ENCODE peak calls at places on chromosomes 12 and 14, in four cellular contexts. E is fibroblast of lung, X is thyroid gland, P is HepG2. J is an unnamed sample. For H3K4me1, the result is how much of the 10 kb centered on the place peaks cover.

GRCh38 chr12:92505373-92506340 is 197.1 kb upstream of the PLEKHG7 start:
- DNase-seq in E (peak), P (no peak), X (peak), J (peak)

GRCh38 chr14:100621806-100622205 is 34.6 kb upstream of the BEGAIN start:
- DNase-seq in P (no peak), E (no peak), X (no peak), J (no peak)

GRCh38 chr12:100324498-100324897 is 32.4 kb upstream of the SLC17A8 start:
- DNase-seq in X (no peak), P (no peak), E (no peak), J (no peak)

GRCh38 chr14:59254911-59255545 is 66.6 kb downstream of the DAAM1 start:
- DNase-seq in X (peak), P (no peak), E (peak), J (no peak)

GRCh38 chr14:98931126-98931525 is 340.9 kb downstream of the BCL11B start:
- DNase-seq in P (no peak), E (no peak), X (no peak), J (no peak)

GRCh38 chr12:5882511-5883185 is 62.4 kb downstream of the ANO2 start:
- DNase-seq in P (no peak), X (no peak), E (no peak), J (no peak)

GRCh38 chr14:101098641-101099040 is 195.1 kb upstream of the RTL1 start:
- DNase-seq in P (no peak), E (peak), X (no peak), J (no peak)

GRCh38 chr12:56590237-56590830 is 39.8 kb downstream of the BAZ2A start:
- DNase-seq in E (no peak), P (peak), X (no peak), J (no peak)

GRCh38 chr12:26848156-26848825 is 15.3 kb upstream of the ITPR2 start:
- DNase-seq in X (no peak), E (no peak), P (no peak), J (no peak)

GRCh38 chr14:64082837-64083236 is 211.3 kb downstream of the ESR2 start:
- DNase-seq in P (no peak), E (no peak), X (peak), J (no peak)

GRCh38 chr12:128973883-128974681 is 120.8 kb downstream of the GLT1D1 start:
- DNase-seq in X (no peak), P (no peak), E (no peak), J (no peak)

GRCh38 chr12:27549801-27550652 is 26.0 kb downstream of the PPFIBP1 start:
- DNase-seq in X (peak), E (peak), P (peak), J (peak)

GRCh38 chr12:48917857-48918537 is 7.3 kb downstream of the FKBP11 start:
- DNase-seq in E (no peak), P (no peak), X (no peak), J (no peak)

GRCh38 chr12:52925717-52926595 is 21.1 kb upstream of the KRT8 start:
- DNase-seq in X (peak), E (no peak), P (peak), J (no peak)

GRCh38 chr14:65478017-65478416 is 65.5 kb downstream of the FUT8 start:
- DNase-seq in E (no peak), P (peak), X (no peak), J (no peak)
- H3K4me1 ChIP-seq in E (under half), P (under half), X (under half), J (under half)

DNA sequence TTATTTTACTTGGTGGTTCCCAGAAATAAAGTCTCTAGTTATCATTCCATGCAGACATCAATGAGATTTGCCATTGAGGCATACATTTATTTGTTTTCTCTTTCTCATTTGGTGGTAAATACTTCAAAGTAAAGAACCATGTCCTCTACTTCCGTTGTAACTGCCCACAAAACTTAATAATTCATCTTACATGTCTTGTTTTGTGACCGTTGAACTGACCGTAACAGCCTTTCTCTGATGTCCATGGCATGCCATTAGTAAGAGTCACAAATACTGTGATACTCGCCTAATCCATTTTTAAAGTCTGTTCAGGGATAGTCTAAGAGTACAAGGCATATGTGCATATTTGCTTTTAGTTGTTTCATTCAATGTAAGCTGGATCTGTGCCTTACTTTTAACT is 145.3 kb downstream of the ETV6 start:
- DNase-seq in P (no peak), E (peak), X (no peak), J (no peak)
- H3K27ac ChIP-seq in P (no peak), E (no peak), X (no peak), J (no peak)

DNA sequence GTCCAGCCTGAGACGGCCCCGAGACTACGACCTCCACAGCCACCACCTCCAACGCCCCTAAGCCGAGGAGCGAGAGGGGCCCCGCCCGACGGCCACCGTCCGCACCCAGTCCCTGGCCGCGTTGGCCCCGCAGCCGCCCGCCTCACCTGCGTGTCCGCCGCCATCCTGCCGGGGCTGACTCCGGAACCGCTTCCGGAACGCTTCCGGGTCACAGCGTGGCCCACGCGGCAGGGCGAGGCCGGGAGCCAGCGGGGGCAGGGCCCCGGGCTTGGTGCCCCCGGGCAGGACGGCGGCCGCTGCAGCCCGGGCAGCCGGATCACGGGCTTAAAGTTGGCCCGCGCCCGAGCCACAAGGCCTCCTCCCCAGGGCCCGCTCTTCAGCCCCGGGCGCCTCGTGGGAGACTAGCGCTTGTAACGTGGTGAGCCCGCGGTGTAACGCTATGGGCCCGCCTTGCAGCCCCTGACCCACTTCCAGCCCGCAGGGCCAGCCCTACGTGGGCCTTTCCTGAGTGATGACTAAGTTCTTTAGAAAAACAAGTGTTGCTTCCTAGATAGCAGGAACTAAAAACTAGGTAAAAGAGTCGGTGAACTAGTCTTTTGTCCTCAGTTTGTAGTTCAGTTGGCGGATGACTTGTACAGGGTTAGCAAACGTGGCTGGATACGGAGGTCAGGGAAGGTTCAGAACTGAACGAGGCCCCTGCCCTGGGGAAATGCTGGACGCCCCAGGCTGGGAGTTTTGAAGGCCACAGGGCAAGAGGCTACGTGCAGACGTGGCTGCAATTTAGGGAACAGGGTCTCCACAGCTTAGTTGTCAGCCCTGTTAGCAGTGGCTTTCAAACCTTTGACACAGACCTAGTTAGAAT is at the start of gene GCN1:
- DNase-seq in P (peak), E (peak), X (peak), J (peak)
- H3K4me1 ChIP-seq in P (half or more), E (under half), X (under half), J (under half)

DNA sequence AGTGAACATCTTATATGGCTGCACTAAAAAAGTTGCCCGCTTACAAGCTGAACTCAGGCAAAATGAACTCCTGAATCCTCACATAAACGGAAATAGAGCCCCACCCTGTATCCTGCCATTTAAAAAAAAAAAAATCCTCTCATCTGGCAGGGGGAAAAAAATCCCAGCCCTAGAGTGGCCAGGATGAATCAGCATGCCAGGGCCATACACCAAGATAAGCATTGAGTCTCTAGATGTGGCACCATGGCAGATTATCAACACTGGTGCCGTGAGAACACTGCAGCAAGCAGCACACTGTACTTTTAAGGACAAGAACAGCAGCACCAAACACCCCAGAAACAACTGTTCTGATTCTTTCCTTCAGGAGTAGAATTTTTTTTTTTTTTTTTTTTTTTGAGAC is 65.5 kb downstream of the RASSF3 start:
- DNase-seq in P (no peak), X (no peak), E (peak), J (peak)
- H3K27ac ChIP-seq in P (no peak), X (no peak), E (peak), J (peak)

DNA sequence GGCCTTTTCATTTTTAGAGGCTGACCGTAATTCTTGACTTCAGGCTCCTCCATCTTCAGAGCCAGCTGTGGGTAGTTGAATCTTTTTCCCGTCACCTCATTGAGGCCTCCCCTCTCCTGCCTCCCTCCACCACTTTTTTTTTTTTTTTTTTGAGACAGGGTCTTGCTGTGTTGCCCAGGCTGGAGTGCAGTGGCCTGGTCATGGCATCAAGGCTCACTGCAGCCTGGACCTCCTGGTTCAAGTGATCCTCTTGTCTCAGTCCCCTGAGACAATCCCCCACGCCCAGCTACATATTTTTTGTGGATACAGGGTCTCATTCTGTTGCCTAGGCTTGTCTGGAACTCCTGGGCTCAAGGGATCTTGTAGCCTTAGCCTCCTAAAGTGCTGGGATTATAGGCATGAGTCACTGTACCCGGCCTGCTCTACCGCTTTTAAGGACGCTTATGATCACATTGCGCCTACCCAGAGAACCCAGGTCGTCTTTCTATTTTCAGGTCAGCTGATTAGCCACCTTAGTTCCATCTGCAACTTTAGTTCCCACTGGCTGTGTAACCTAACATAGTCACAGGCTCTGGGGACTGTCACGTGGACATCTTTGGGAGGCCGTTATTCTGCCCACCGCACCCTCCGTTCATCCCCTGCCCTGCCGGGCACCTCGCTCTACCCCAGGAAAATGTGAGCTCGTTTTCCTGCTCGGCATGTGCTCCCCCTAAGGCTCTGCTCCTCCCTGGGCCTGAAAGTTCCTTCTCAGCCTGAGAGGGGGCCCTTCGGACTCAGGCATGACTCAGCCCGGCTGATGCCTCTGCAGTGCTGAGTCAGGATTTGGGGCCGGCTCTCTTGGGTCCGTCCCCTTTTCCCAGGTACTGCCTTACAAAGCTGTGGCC is 13.4 kb downstream of the TNFAIP2 start:
- DNase-seq in E (peak), X (no peak), P (no peak), J (no peak)
- H3K4me1 ChIP-seq in E (under half), X (under half), P (under half), J (under half)

DNA sequence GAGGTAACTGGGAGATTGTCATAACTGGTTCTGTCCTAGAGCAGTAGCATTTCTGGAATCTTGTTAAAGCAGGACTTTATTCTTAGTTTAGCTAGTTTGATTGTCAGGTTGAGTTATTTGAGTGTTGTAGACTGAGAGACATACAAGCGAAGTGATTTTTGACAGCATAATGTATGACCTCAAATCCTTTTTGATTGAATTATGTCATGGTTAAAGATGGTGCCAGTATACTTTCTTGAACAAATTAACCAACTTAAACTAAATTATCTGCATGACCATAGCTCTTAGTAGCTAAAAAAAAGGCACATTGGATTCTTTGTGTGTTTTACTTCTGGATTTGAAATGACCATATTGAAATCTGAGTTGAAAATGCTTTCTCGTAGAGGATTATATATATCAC is 626.6 kb downstream of the TMTC2 start:
- DNase-seq in P (no peak), X (no peak), E (no peak), J (no peak)
- H3K27ac ChIP-seq in P (no peak), X (no peak), E (no peak), J (no peak)

GRCh38 chr12:108853426-108853825 is 4.0 kb downstream of the SSH1 start:
- DNase-seq in X (no peak), E (no peak), P (no peak), J (no peak)

GRCh38 chr12:108854055-108854452 is 3.3 kb downstream of the SSH1 start:
- DNase-seq in E (peak), X (peak), P (peak), J (no peak)

GRCh38 chr12:108856170-108856427 is 1.3 kb downstream of the SSH1 start:
- DNase-seq in X (no peak), E (no peak), P (no peak), J (peak)

GRCh38 chr12:108855284-108856169 is 1.9 kb downstream of the SSH1 start:
- DNase-seq in X (no peak), E (peak), P (peak), J (no peak)

DNA sequence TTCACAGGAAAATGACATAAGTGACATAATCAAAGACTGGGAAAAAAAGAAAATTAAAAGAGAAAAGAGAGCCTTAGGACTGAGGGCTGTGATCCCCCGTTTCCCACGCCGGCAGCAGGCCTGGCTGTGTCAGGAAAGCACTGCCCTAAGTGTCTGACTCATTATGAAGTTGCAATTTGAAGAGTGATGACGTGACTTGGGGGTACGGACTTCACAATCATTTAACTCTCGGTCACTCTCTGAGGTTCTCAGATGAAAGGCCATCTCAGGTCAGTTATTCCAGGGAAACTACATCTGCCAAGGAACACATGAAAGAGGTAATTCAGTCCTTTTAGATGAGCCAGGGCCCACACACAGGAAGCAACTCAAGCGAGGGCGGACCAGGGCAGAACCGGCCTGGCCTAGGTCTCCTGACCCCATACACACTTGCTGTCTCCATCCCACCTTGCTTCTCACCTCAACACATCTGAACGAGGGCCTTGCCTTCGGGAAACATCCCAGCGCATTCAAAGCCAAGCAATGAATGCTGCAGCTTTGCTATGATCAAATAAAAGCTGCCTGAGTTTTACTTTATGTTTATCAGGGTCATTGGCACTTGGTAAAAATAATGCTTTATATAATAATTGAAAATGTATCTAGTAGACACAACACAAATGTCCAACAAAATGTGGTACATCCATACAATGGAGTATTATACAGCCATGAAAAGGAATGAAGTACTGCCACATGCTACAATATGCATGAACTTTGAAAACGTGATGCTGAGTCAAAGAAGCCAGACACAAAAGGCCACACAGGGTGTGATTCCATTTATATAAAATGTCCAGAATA is 2.7 kb downstream of the SSH1 start:
- DNase-seq in P (no peak), E (peak), X (peak), J (peak)
- H3K4me1 ChIP-seq in P (under half), E (under half), X (under half), J (under half)

GRCh38 chr14:28515571-28515970 is 251.0 kb upstream of the FOXG1 start:
- DNase-seq in E (peak), X (no peak), P (no peak), J (no peak)
- H3K27ac ChIP-seq in E (no peak), X (no peak), P (no peak), J (no peak)

GRCh38 chr14:104680806-104681688 is 8.4 kb upstream of the INF2 start:
- DNase-seq in P (peak), X (no peak), E (peak), J (peak)

GRCh38 chr14:104678901-104679705 is 10.3 kb upstream of the INF2 start:
- DNase-seq in P (no peak), X (no peak), E (no peak), J (peak)

GRCh38 chr14:104678346-104678745 is 11.1 kb upstream of the INF2 start:
- DNase-seq in X (no peak), P (no peak), E (peak), J (peak)

GRCh38 chr14:104681689-104682074 is 7.7 kb upstream of the INF2 start:
- DNase-seq in P (peak), X (peak), E (peak), J (peak)

DNA sequence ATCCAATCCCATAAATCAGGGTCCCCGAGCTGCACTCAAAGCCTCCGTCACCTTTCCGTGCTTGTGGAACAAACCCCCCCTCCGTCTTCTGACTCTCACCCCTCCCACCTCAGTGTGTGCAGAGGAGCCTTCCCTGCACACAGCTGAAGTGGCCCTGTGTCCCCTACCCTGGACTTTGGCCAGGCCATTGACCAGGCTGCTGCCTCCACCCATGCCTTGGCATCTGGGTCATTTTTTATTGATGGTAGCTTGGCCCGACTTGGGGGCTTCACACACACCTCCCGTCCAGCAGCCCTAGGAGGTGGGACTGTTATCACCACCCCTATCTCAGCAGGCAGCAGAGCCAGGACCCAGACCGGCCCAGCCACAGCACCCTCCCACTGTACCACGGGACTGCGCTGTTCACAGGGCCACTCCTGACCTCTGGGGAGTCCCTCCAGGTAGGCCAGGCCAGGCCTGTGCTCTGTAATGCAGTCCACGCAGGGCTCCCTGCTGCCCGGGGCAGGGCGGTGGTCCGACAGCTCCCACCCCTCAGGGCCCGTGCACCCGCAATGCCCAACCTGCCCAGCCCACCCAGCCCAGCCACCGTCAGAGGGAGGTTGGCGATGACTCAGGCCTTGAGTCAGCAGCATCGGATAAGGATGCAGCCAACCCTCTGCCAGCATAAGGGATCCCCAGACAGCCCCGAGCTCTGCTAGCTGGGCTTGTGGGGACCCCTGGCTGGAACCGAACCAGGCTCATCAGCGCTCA is 9.2 kb upstream of the INF2 start:
- DNase-seq in X (no peak), P (no peak), E (peak), J (peak)
- H3K4me1 ChIP-seq in X (under half), P (half or more), E (under half), J (under half)

DNA sequence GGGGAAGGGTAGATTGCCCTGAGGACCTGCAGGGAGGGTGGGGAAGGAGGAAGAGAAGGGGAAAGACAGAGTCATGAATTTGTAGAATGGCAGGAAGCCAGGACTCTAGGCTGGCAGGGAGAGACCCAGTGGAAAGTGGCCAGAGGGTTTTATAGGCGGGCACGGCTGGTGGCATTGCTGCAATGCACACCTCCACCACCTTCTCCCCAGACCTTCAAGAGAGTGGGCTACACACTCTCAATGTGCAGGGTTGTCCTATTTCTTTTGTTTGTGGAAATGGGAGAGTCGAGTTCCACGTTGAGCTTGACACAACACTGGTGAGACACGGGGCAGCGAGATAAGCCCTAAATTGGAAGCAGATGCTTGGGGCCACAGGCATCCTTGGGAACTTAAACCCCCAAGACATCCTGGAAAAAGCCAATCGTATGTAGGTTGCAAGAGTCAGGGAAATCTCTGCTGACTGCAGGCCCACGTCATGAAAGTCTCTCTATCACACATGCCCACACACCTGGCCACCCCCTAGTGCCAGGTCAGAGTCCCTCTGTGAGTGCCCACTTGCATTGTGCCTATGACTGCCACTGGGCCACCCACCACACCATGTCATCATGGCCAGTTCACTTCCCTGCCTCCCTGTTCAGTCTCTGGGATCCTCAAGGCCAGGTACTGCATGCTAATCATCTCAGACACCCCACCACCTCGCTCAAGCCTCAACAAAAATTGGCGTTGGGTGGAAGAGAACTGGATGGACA is 38.0 kb upstream of the BDKRB2 start:
- DNase-seq in P (no peak), E (no peak), X (no peak), J (no peak)
- H3K27ac ChIP-seq in P (no peak), E (no peak), X (no peak), J (no peak)

J was measured in right cardiac atrium.